ENCODE peak calls at places on chromosomes 4 and X, in four cellular contexts. S, J, H and D are unnamed samples.

GRCh38 chr4:39931441-39931901 is 46.2 kb downstream of the PDS5A start:
- DNase-seq in S (no peak), H (no peak), J (no peak), D (no peak)

GRCh38 chr4:98474408-98474844 is 184.0 kb downstream of the TSPAN5 start:
- DNase-seq in J (no peak), H (no peak), S (no peak), D (no peak)

GRCh38 chr4:23061431-23061830 is 368.7 kb downstream of the GBA3 start:
- DNase-seq in H (no peak), S (no peak), J (no peak), D (no peak)

GRCh38 chr4:140863187-140863586 is 107.0 kb upstream of the TBC1D9 start:
- DNase-seq in H (no peak), S (no peak), J (no peak), D (no peak)

GRCh38 chr4:38060829-38061431 is 100.7 kb downstream of the PTTG2 start:
- DNase-seq in H (no peak), S (no peak), J (no peak), D (no peak)

GRCh38 chrX:100874240-100874798 is at the start of gene NOX1:
- DNase-seq in S (no peak), H (no peak), J (no peak), D (no peak)

GRCh38 chr4:150297861-150298474 is 219.7 kb downstream of the DCLK2 start:
- DNase-seq in J (peak), H (peak), S (peak), D (no peak)

GRCh38 chr4:77220841-77221613 is 64.0 kb downstream of the CCNG2 start:
- DNase-seq in S (no peak), H (peak), J (no peak), D (peak)

GRCh38 chrX:130994671-130995070 is 63.5 kb upstream of the ARHGAP36 start:
- DNase-seq in H (no peak), S (peak), J (peak), D (no peak)

GRCh38 chr4:182938213-182938645 is 21.0 kb upstream of the DCTD start:
- DNase-seq in S (peak), J (peak), H (peak), D (peak)

GRCh38 chrX:132631579-132632232 is 142.9 kb upstream of the MBNL3 start:
- DNase-seq in H (no peak), J (no peak), S (peak), D (no peak)

GRCh38 chr4:145626623-145626982 is 7.4 kb downstream of the MMAA start:
- DNase-seq in J (no peak), H (no peak), S (no peak), D (no peak)

GRCh38 chrX:153881281-153881680 is 4.7 kb downstream of the L1CAM start:
- DNase-seq in H (no peak), S (no peak), J (peak), D (no peak)

GRCh38 chrX:136207546-136207945 is 43.7 kb downstream of the MAP7D3 start:
- DNase-seq in J (no peak), S (no peak), H (no peak), D (no peak)

GRCh38 chrX:153973127-153974002 is 811 bp downstream of the TMEM187 start:
- DNase-seq in J (peak), H (no peak), S (no peak), D (no peak)

GRCh38 chrX:67734111-67734753 is 190.4 kb downstream of the AR start:
- DNase-seq in S (no peak), H (no peak), J (no peak), D (no peak)

GRCh38 chr4:174586651-174587050 is 64.4 kb upstream of the HPGD start:
- DNase-seq in J (no peak), S (no peak), H (no peak), D (no peak)

GRCh38 chrX:7294483-7294882 is 146.5 kb upstream of the PUDP start:
- DNase-seq in J (no peak), H (no peak), S (no peak), D (no peak)

GRCh38 chrX:9897761-9898161 is 69.4 kb upstream of the CLDN34 start:
- DNase-seq in S (no peak), H (no peak), J (no peak), D (no peak)

GRCh38 chr4:10092481-10093272 is 23.9 kb downstream of the WDR1 start:
- DNase-seq in H (peak), S (peak), J (no peak), D (no peak)

GRCh38 chrX:68163446-68163845 is 269.8 kb downstream of the OPHN1 start:
- DNase-seq in J (no peak), S (no peak), H (no peak), D (no peak)

GRCh38 chr4:11599044-11599443 is 170.3 kb upstream of the HS3ST1 start:
- DNase-seq in H (no peak), S (no peak), J (no peak), D (no peak)

GRCh38 chrX:56069299-56069941 is 162.7 kb upstream of the KLF8 start:
- DNase-seq in S (no peak), H (no peak), J (no peak), D (no peak)
- H3K27ac ChIP-seq in S (no peak), H (no peak), J (no peak), D (no peak)

GRCh38 chrX:57595381-57595811 is 3.6 kb downstream of the ZXDB start:
- DNase-seq in J (no peak), S (no peak), H (peak), D (no peak)
- H3K4me3 ChIP-seq in J (peak), S (peak), H (no peak), D (no peak)

GRCh38 chr4:170388255-170388654 is 298.5 kb upstream of the AADAT start:
- DNase-seq in S (no peak), J (no peak), H (no peak), D (no peak)
- H3K27ac ChIP-seq in S (no peak), J (no peak), H (no peak), D (no peak)

DNA sequence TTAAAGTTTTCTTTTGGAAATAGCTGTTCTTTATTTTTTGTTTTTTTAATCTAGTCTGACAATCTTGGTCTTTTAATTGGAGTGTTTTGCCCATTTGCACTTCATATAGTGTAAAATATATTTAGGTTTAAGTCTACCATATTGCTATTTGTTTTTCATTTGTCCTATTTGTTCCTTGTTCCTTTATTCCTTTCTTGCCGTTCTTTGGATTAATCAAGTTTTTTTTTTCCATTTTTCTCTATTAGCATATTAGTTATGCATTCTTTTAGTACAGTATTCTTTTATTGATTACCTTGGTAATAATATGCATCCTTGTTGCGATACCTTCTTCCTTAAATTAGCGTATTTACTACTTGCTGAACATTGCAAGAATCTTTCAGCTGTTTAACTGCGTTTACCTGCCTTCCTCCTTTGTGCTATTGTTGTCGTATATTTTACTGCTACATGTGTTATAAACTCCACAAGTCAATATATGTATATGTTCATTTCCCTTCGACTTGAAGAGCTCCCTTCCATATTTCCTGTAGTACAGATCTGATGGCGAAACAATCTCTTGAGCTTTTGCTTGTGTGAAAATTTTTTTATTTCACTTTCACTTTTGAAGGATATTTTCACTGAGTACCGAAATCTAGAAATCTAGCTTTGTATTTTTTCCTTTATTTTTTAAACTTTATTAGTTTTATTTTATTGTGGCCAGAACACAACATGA is 23.9 kb upstream of the RNF212 start:
- DNase-seq in S (no peak), J (no peak), H (no peak), D (no peak)
- H3K4me3 ChIP-seq in S (no peak), J (no peak), H (no peak), D (peak)

DNA sequence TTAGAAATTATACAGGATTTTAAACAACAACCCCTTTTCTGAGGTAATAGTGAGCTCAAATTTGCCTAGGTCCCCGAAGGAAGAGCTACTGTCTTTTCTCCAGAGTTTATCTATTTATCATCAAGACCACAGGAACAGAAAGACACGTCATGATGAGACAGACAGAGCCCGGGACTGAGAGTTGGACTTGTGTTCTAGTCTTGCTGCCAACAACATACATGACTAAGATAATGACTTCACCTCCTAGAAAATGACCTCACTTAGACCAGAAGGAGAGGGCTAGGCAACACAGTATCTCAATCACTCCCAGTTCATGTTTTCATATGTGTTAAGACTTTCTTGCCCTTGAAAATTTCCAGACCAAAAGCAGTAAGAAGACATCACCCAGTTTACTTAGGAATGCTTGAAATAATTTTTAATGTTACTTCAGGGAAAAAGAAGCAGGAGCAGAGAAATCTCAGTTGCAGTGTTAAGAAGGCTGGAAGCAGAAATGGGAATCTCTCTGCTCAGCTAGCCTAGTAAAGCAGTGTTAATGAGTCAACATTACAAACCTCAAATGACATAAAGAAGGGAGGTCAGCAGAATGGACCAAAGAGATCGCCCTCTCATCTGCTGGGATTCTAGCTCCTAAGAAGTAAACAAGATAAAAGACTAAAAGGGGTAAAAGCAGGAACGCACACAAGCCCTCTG is 24.9 kb downstream of the PDGFC start:
- DNase-seq in S (no peak), H (no peak), J (no peak), D (no peak)
- H3K27ac ChIP-seq in S (no peak), H (peak), J (no peak), D (peak)

GRCh38 chr4:6471303-6472007 is 959 bp downstream of the PPP2R2C start:
- DNase-seq in H (no peak), S (peak), J (no peak), D (peak)
- H3K4me3 ChIP-seq in H (no peak), S (peak), J (peak), D (peak)

DNA sequence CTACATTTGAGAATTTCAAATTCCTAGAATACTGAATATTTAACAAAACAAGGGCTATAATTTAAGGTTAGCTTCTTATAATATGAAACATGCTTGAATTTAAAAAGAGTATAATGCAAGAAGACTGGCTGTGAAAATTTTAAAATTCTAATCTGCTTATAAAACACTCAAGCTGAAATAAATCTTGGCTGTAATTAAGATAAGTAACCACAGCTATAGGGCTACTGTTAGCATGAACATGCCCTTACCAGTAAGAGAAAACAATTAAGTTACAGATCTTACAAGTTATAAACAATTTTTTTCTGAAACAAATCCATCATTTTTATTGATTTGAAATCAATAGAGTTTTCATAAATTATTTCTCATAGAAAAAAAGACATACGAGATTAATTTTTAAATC is 148.2 kb downstream of the INPP4B start:
- DNase-seq in S (no peak), H (no peak), J (no peak), D (no peak)
- H3K27ac ChIP-seq in S (no peak), H (no peak), J (no peak), D (no peak)

GRCh38 chr4:112889199-112889598 is 160.3 kb upstream of the ANK2 start:
- DNase-seq in S (no peak), H (no peak), J (no peak), D (no peak)
- H3K4me3 ChIP-seq in S (no peak), H (no peak), J (no peak), D (peak)